ENCODE peak calls at places on chromosomes 11 and 22, in six cellular contexts. O, N, W, J, B and G are unnamed samples.

GRCh38 chr22:32854351-32854804 is 52.9 kb downstream of the TIMP3 start:
- DNase-seq in B (no peak), J (no peak), N (no peak), O (no peak), W (no peak), G (no peak)

GRCh38 chr11:121159721-121160120 is 58.7 kb downstream of the TECTA start:
- DNase-seq in N (no peak), B (no peak), J (no peak), W (no peak), O (no peak), G (no peak)

GRCh38 chr11:2738551-2739431 is 39.0 kb upstream of the KCNQ1OT1 start:
- DNase-seq in J (no peak), O (no peak), N (no peak), W (no peak), B (no peak), G (no peak)

GRCh38 chr22:42249831-42250230 is 20.6 kb downstream of the TCF20 start:
- DNase-seq in N (no peak), O (no peak), J (no peak), B (no peak), W (no peak), G (no peak)

GRCh38 chr22:27401321-27401720 is 400.2 kb downstream of the MN1 start:
- DNase-seq in O (no peak), W (no peak), N (no peak), J (no peak), B (no peak), G (no peak)

GRCh38 chr11:104380358-104380757 is 216.4 kb upstream of the PDGFD start:
- DNase-seq in J (no peak), W (no peak), B (no peak), O (no peak), N (no peak), G (no peak)

GRCh38 chr22:40694409-40694808 is 15.1 kb downstream of the MCHR1 start:
- DNase-seq in O (no peak), W (peak), B (no peak), N (no peak), J (peak), G (no peak)

GRCh38 chr11:3747704-3748103 is 49.6 kb downstream of the NUP98 start:
- DNase-seq in B (no peak), N (peak), W (peak), J (no peak), O (no peak), G (no peak)

GRCh38 chr11:90364527-90364926 is 141.7 kb upstream of the CHORDC1 start:
- DNase-seq in W (no peak), N (no peak), B (no peak), J (no peak), O (no peak), G (no peak)

GRCh38 chr11:65381721-65382035 is 768 bp downstream of the SLC25A45 start:
- DNase-seq in W (peak), B (peak), O (no peak), J (no peak), N (peak), G (no peak)

GRCh38 chr22:20551805-20552449 is 44.5 kb downstream of the MED15 start:
- DNase-seq in W (peak), J (peak), B (no peak), O (no peak), N (no peak), G (no peak)

GRCh38 chr11:110479445-110480101 is 49.8 kb downstream of the FDX1 start:
- DNase-seq in B (peak), J (no peak), W (peak), N (no peak), O (no peak), G (no peak)

GRCh38 chr11:110481523-110481922 is 51.8 kb downstream of the FDX1 start:
- DNase-seq in O (no peak), N (no peak), W (no peak), J (no peak), B (no peak), G (no peak)

GRCh38 chr11:110479070-110479444 is 49.3 kb downstream of the FDX1 start:
- DNase-seq in J (no peak), N (no peak), W (peak), B (no peak), O (no peak), G (no peak)

GRCh38 chr11:110474578-110474977 is 44.8 kb downstream of the FDX1 start:
- DNase-seq in J (no peak), N (no peak), O (no peak), W (no peak), B (no peak), G (no peak)

DNA sequence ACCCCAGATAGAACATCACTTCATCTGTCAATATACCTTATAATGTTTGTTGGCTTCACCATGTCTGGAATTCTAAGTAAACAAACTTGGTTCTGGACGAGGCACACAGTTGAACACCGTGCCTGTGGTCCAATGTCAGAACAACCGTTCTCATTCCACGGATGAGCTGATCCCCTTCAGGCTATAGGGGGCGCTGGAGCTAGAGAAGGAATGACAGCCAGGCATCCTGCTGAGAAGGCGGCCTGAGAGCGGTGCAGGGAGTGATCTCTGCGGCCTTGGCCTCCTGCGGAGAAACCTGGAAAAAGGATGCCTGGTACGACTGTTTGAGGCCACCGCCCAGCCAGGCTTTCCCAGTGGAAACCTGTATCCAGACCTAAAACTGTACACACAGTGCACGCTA is 48.7 kb downstream of the FDX1 start:
- DNase-seq in N (no peak), O (no peak), W (peak), J (no peak), B (no peak), G (no peak)
- TF ChIP-seq CTCF in N (no peak), O (no peak), W (peak), J (no peak), B (peak), G (no peak)

GRCh38 chr22:30185129-30185528 is 61.4 kb downstream of the LIF start:
- DNase-seq in N (no peak), B (no peak), W (no peak), J (no peak), O (no peak), G (no peak)
- TF ChIP-seq CTCF in N (no peak), B (no peak), W (no peak), J (no peak), O (no peak), G (no peak)

GRCh38 chr11:13668957-13669521 is 571 bp downstream of the FAR1 start:
- DNase-seq in B (peak), N (peak), J (no peak), W (peak), O (peak), G (peak)

GRCh38 chr11:13667795-13668101 is 720 bp upstream of the FAR1 start:
- DNase-seq in J (no peak), W (no peak), O (no peak), N (no peak), B (no peak), G (no peak)

GRCh38 chr11:13667245-13667644 is 1.2 kb upstream of the FAR1 start:
- DNase-seq in J (no peak), W (no peak), O (no peak), N (no peak), B (peak), G (no peak)

GRCh38 chr11:13669544-13670488 is 1.3 kb downstream of the FAR1 start:
- DNase-seq in O (no peak), J (no peak), N (no peak), W (no peak), B (peak), G (no peak)

GRCh38 chr11:13668102-13668956 is at the start of gene FAR1:
- DNase-seq in O (peak), B (peak), W (peak), N (peak), J (peak), G (peak)
- TF ChIP-seq CTCF in O (peak), B (peak), W (peak), N (peak), J (peak), G (peak)

GRCh38 chr11:70067591-70068341 is 10.4 kb upstream of the ANO1 start:
- DNase-seq in O (no peak), N (peak), J (no peak), B (no peak), W (no peak), G (peak)
- TF ChIP-seq CTCF in O (no peak), N (no peak), J (no peak), B (no peak), W (no peak), G (no peak)

GRCh38 chr22:30884211-30885000 is 84.2 kb downstream of the MORC2 start:
- DNase-seq in W (no peak), N (no peak), J (no peak), O (no peak), B (no peak), G (no peak)
- TF ChIP-seq CTCF in W (no peak), N (no peak), J (no peak), O (no peak), B (no peak), G (no peak)